ENCODE peak calls at places on chromosome 7, in four cellular contexts. P, H, B and K are unnamed samples.

GRCh38 chr7:54749200-54749599 is 9.8 kb downstream of the SEC61G start:
- DNase-seq in P (no peak), H (no peak), B (no peak), K (no peak)

GRCh38 chr7:94228678-94229077 is 166.0 kb upstream of the COL1A2 start:
- DNase-seq in B (no peak), H (no peak), P (no peak), K (no peak)

GRCh38 chr7:154438571-154438970 is 386.4 kb downstream of the DPP6 start:
- DNase-seq in H (no peak), P (no peak), B (no peak), K (no peak)

GRCh38 chr7:128405345-128406146 is 4.2 kb downstream of the IMPDH1 start:
- DNase-seq in B (peak), H (peak), P (peak), K (no peak)

GRCh38 chr7:7274782-7275181 is 92.4 kb downstream of the C1GALT1 start:
- DNase-seq in H (no peak), B (no peak), P (peak), K (no peak)

GRCh38 chr7:136067277-136067676 is 90.1 kb upstream of the MTPN start:
- DNase-seq in B (no peak), H (no peak), P (no peak), K (no peak)

GRCh38 chr7:98733036-98733435 is 116.0 kb downstream of the NPTX2 start:
- DNase-seq in P (peak), B (no peak), H (no peak), K (peak)

GRCh38 chr7:29957921-29958320 is 31.7 kb downstream of the SCRN1 start:
- DNase-seq in P (no peak), H (no peak), B (no peak), K (no peak)

GRCh38 chr7:28626629-28627262 is 214.4 kb downstream of the CREB5 start:
- DNase-seq in H (no peak), B (no peak), P (peak), K (peak)